ENCODE peak calls at places on chromosomes 1 and 21, in four cellular contexts. One of them, this sample, is unnamed.

GRCh38 chr1:116001739-116002487 is 25.6 kb downstream of the SLC22A15 start:
- DNase-seq in NCI-H1105: no peak
- DNase-seq in activated CD4-positive, alpha-beta T cell treated with anti-CD3 and anti-CD28 coated beads for 36 hours: no peak
- DNase-seq in keratinocyte: peak; percentile 32
- DNase-seq in this sample: peak; percentile 22

GRCh38 chr1:174584071-174584470 is 136.3 kb downstream of the GPR52 start:
- DNase-seq in NCI-H1105: no peak
- DNase-seq in activated CD4-positive, alpha-beta T cell treated with anti-CD3 and anti-CD28 coated beads for 36 hours: no peak
- DNase-seq in keratinocyte: no peak
- DNase-seq in this sample: no peak

GRCh38 chr1:42931911-42932422 is 26.7 kb downstream of the SLC2A1 start:
- DNase-seq in NCI-H1105: no peak
- DNase-seq in activated CD4-positive, alpha-beta T cell treated with anti-CD3 and anti-CD28 coated beads for 36 hours: peak; percentile 85
- DNase-seq in keratinocyte: no peak
- DNase-seq in this sample: no peak

GRCh38 chr1:243924588-243925349 is 74.7 kb upstream of the AKT3 start:
- DNase-seq in NCI-H1105: no peak
- DNase-seq in activated CD4-positive, alpha-beta T cell treated with anti-CD3 and anti-CD28 coated beads for 36 hours: no peak
- DNase-seq in keratinocyte: no peak
- DNase-seq in this sample: no peak

GRCh38 chr1:53737648-53738204 is 1.2 kb downstream of the GLIS1 start:
- DNase-seq in NCI-H1105: no peak
- DNase-seq in activated CD4-positive, alpha-beta T cell treated with anti-CD3 and anti-CD28 coated beads for 36 hours: no peak
- DNase-seq in keratinocyte: no peak
- DNase-seq in this sample: no peak

GRCh38 chr1:110242731-110243130 is 32.6 kb downstream of the KCNC4 start:
- DNase-seq in NCI-H1105: no peak
- DNase-seq in activated CD4-positive, alpha-beta T cell treated with anti-CD3 and anti-CD28 coated beads for 36 hours: no peak
- DNase-seq in keratinocyte: no peak
- DNase-seq in this sample: no peak

GRCh38 chr1:236206548-236206947 is 64.2 kb downstream of the GPR137B start:
- DNase-seq in NCI-H1105: no peak
- DNase-seq in activated CD4-positive, alpha-beta T cell treated with anti-CD3 and anti-CD28 coated beads for 36 hours: no peak
- DNase-seq in keratinocyte: no peak
- DNase-seq in this sample: no peak

GRCh38 chr1:24424207-24424606 is 8.6 kb downstream of the NIPAL3 start:
- DNase-seq in NCI-H1105: no peak
- DNase-seq in activated CD4-positive, alpha-beta T cell treated with anti-CD3 and anti-CD28 coated beads for 36 hours: peak; percentile 25
- DNase-seq in keratinocyte: no peak
- DNase-seq in this sample: no peak

GRCh38 chr1:48644950-48645605 is 131.6 kb downstream of the BEND5 start:
- DNase-seq in NCI-H1105: peak; percentile 63
- DNase-seq in activated CD4-positive, alpha-beta T cell treated with anti-CD3 and anti-CD28 coated beads for 36 hours: no peak
- DNase-seq in keratinocyte: no peak
- DNase-seq in this sample: no peak

GRCh38 chr1:180230416-180230790 is 339 bp downstream of the LHX4 start:
- DNase-seq in NCI-H1105: peak; percentile 26
- DNase-seq in activated CD4-positive, alpha-beta T cell treated with anti-CD3 and anti-CD28 coated beads for 36 hours: no peak
- DNase-seq in keratinocyte: no peak
- DNase-seq in this sample: no peak

GRCh38 chr1:179881642-179882252 is 338 bp upstream of the TOR1AIP1 start:
- DNase-seq in NCI-H1105: no peak
- DNase-seq in activated CD4-positive, alpha-beta T cell treated with anti-CD3 and anti-CD28 coated beads for 36 hours: no peak
- DNase-seq in keratinocyte: no peak
- DNase-seq in this sample: peak; percentile 59

GRCh38 chr1:167880570-167880969 is 33.4 kb downstream of the ADCY10 start:
- DNase-seq in NCI-H1105: no peak
- DNase-seq in activated CD4-positive, alpha-beta T cell treated with anti-CD3 and anti-CD28 coated beads for 36 hours: no peak
- DNase-seq in keratinocyte: no peak
- DNase-seq in this sample: no peak

GRCh38 chr1:21673277-21673780 is 4.2 kb upstream of the RAP1GAP start:
- DNase-seq in NCI-H1105: no peak
- DNase-seq in activated CD4-positive, alpha-beta T cell treated with anti-CD3 and anti-CD28 coated beads for 36 hours: no peak
- DNase-seq in keratinocyte: no peak
- DNase-seq in this sample: no peak

GRCh38 chr1:86866665-86867064 is 47.3 kb downstream of the SELENOF start:
- DNase-seq in NCI-H1105: no peak
- DNase-seq in activated CD4-positive, alpha-beta T cell treated with anti-CD3 and anti-CD28 coated beads for 36 hours: no peak
- DNase-seq in keratinocyte: no peak
- DNase-seq in this sample: no peak

GRCh38 chr1:4212796-4213195 is 312.7 kb upstream of the C1orf174 start:
- DNase-seq in NCI-H1105: no peak
- DNase-seq in activated CD4-positive, alpha-beta T cell treated with anti-CD3 and anti-CD28 coated beads for 36 hours: no peak
- DNase-seq in keratinocyte: no peak
- DNase-seq in this sample: no peak

GRCh38 chr1:84632975-84633427 is 57.3 kb downstream of the SSX2IP start:
- DNase-seq in NCI-H1105: no peak
- DNase-seq in activated CD4-positive, alpha-beta T cell treated with anti-CD3 and anti-CD28 coated beads for 36 hours: no peak
- DNase-seq in keratinocyte: no peak
- DNase-seq in this sample: peak; percentile 24

GRCh38 chr1:119531606-119532323 is 24.8 kb downstream of the HSD3B1 start:
- DNase-seq in NCI-H1105: no peak
- DNase-seq in activated CD4-positive, alpha-beta T cell treated with anti-CD3 and anti-CD28 coated beads for 36 hours: no peak
- DNase-seq in keratinocyte: no peak
- DNase-seq in this sample: no peak

GRCh38 chr1:98849969-98850636 is 154.6 kb downstream of the PLPPR5 start:
- DNase-seq in NCI-H1105: no peak
- DNase-seq in activated CD4-positive, alpha-beta T cell treated with anti-CD3 and anti-CD28 coated beads for 36 hours: no peak
- DNase-seq in keratinocyte: no peak
- DNase-seq in this sample: no peak

GRCh38 chr1:62908168-62908567 is 124.2 kb downstream of the ATG4C start:
- DNase-seq in NCI-H1105: no peak
- DNase-seq in activated CD4-positive, alpha-beta T cell treated with anti-CD3 and anti-CD28 coated beads for 36 hours: no peak
- DNase-seq in keratinocyte: no peak
- DNase-seq in this sample: no peak

GRCh38 chr1:208219659-208220282 is 24.4 kb downstream of the PLXNA2 start:
- DNase-seq in NCI-H1105: no peak
- DNase-seq in activated CD4-positive, alpha-beta T cell treated with anti-CD3 and anti-CD28 coated beads for 36 hours: no peak
- DNase-seq in keratinocyte: no peak
- DNase-seq in this sample: no peak

GRCh38 chr1:64756770-64757169 is 11.9 kb downstream of the RAVER2 start:
- DNase-seq in NCI-H1105: no peak
- DNase-seq in activated CD4-positive, alpha-beta T cell treated with anti-CD3 and anti-CD28 coated beads for 36 hours: no peak
- DNase-seq in keratinocyte: no peak
- DNase-seq in this sample: no peak

GRCh38 chr21:21262048-21262447 is 263.8 kb downstream of the NCAM2 start:
- DNase-seq in NCI-H1105: no peak
- DNase-seq in activated CD4-positive, alpha-beta T cell treated with anti-CD3 and anti-CD28 coated beads for 36 hours: no peak
- DNase-seq in keratinocyte: no peak
- DNase-seq in this sample: no peak

GRCh38 chr1:205224736-205225135 is 3.0 kb upstream of the TMCC2 start:
- DNase-seq in NCI-H1105: no peak
- DNase-seq in activated CD4-positive, alpha-beta T cell treated with anti-CD3 and anti-CD28 coated beads for 36 hours: no peak
- DNase-seq in keratinocyte: no peak
- DNase-seq in this sample: no peak

GRCh38 chr1:158103275-158103674 is 77.4 kb upstream of the CD1D start:
- DNase-seq in NCI-H1105: no peak
- DNase-seq in activated CD4-positive, alpha-beta T cell treated with anti-CD3 and anti-CD28 coated beads for 36 hours: no peak
- DNase-seq in keratinocyte: no peak
- DNase-seq in this sample: no peak

This sample was measured in epithelial cell of prostate.